ENCODE peak calls at places on chromosomes 13 and 19, in nine cellular contexts. P is right lobe of liver, N is HepG2, G is body of pancreas, Q is esophagus squamous epithelium, S is tibial nerve, Z is stomach, F is breast epithelium, C is GM12878. V is an unnamed sample.

GRCh38 chr19:41707871-41708371 is 505 bp upstream of the CEACAM5 start:
- DNase-seq in P (no peak), N (no peak), G (no peak), Q (no peak), S (no peak), Z (no peak), F (no peak), C (no peak), V (no peak)

GRCh38 chr19:43467730-43468129 is 2.3 kb upstream of the LYPD3 start:
- DNase-seq in P (no peak), N (peak; percentile 18), G (no peak), Q (no peak), S (no peak), Z (no peak), F (no peak), C (no peak), V (no peak)

GRCh38 chr19:4851551-4852290 is 15.7 kb downstream of the PLIN3 start:
- DNase-seq in P (peak; percentile 77), N (peak; percentile 85), G (peak; percentile 78), Q (no peak), S (peak; percentile 70), Z (peak; percentile 72), F (peak; percentile 72), C (no peak), V (peak; percentile 82)

GRCh38 chr19:5340637-5341447 is at the start of gene PTPRS:
- DNase-seq in P (peak; percentile 67), N (peak; percentile 61), G (peak; percentile 80), Q (no peak), S (peak; percentile 38), Z (peak; percentile 77), F (peak; percentile 71), C (no peak), V (peak; percentile 80)

GRCh38 chr13:34867590-34867989 is 74.5 kb upstream of the NBEA start:
- DNase-seq in P (no peak), N (no peak), G (no peak), Q (no peak), S (no peak), Z (no peak), F (no peak), C (peak; percentile 3), V (no peak)

GRCh38 chr19:14237011-14237941 is 31.3 kb upstream of the ADGRL1 start:
- DNase-seq in P (no peak), N (no peak), G (no peak), Q (no peak), S (no peak), Z (no peak), F (no peak), C (no peak), V (no peak)

GRCh38 chr13:113666951-113667701 is at the start of gene GRK1:
- DNase-seq in P (peak; percentile 45), N (no peak), G (no peak), Q (no peak), S (no peak), Z (peak; percentile 22), F (peak; percentile 47), C (no peak), V (peak; percentile 5)

GRCh38 chr19:41174297-41174928 is 18.6 kb upstream of the CYP2S1 start:
- DNase-seq in P (no peak), N (no peak), G (no peak), Q (no peak), S (no peak), Z (peak; percentile 55), F (no peak), C (no peak), V (no peak)

GRCh38 chr19:1082165-1082927 is 12.8 kb downstream of the POLR2E start:
- DNase-seq in P (peak; percentile 86), N (no peak), G (peak; percentile 90), Q (no peak), S (no peak), Z (peak; percentile 96), F (peak; percentile 91), C (no peak), V (peak; percentile 66)
- TF ChIP-seq POLR2A in P (no peak), N (no peak), G (no peak), Q (no peak), S (no peak), Z (no peak), F (no peak), C (no peak), V (no peak)

GRCh38 chr13:27962128-27962841 is 6.8 kb downstream of the CDX2 start:
- DNase-seq in P (no peak), N (peak; percentile 52), G (no peak), Q (no peak), S (no peak), Z (no peak), F (no peak), C (no peak), V (no peak)
- TF ChIP-seq POLR2A in P (no peak), N (peak; percentile 35), G (no peak), Q (no peak), S (no peak), Z (no peak), F (no peak), C (no peak), V (no peak)

GRCh38 chr19:7358102-7358597 is 9.4 kb downstream of the ARHGEF18 start:
- DNase-seq in P (no peak), N (no peak), G (no peak), Q (no peak), S (no peak), Z (no peak), F (no peak), C (no peak), V (no peak)
- TF ChIP-seq POLR2A in P (no peak), N (no peak), G (no peak), Q (no peak), S (no peak), Z (no peak), F (no peak), C (no peak), V (no peak)

GRCh38 chr13:65036999-65037398 is 2193.1 kb downstream of the PCDH9 start:
- DNase-seq in P (no peak), N (no peak), G (no peak), Q (no peak), S (no peak), Z (no peak), F (no peak), C (no peak), V (no peak)
- TF ChIP-seq POLR2A in P (no peak), N (no peak), G (no peak), Q (no peak), S (no peak), Z (no peak), F (no peak), C (no peak), V (no peak)

V was measured in ovary.